ENCODE peak calls at places on chromosomes 13 and 19, in four cellular contexts. J is HCT116, D is spleen, U is tibial artery. R is an unnamed sample.
A peak's percentile ranks its signal among the peaks of the same experiment; 100 is the strongest.

GRCh38 chr13:54733639-54734038 is 1705.0 kb downstream of the OLFM4 start:
- DNase-seq in D (no peak), J (no peak), U (no peak), R (no peak)

GRCh38 chr19:3687774-3688706 is 12.2 kb downstream of the PIP5K1C start:
- DNase-seq in J (no peak), D (peak; percentile 86), U (no peak), R (no peak)

GRCh38 chr13:44576396-44577235 is 486 bp upstream of the TSC22D1 start:
- DNase-seq in U (no peak), J (no peak), D (no peak), R (peak; percentile 39)

GRCh38 chr13:20006206-20006605 is 47.7 kb downstream of the ZMYM2 start:
- DNase-seq in D (no peak), J (no peak), U (no peak), R (no peak)

GRCh38 chr13:37319041-37319443 is 213.6 kb upstream of the CSNK1A1L start:
- DNase-seq in J (no peak), D (no peak), U (no peak), R (no peak)

GRCh38 chr19:33397536-33398360 is 24.2 kb downstream of the CEBPG start:
- DNase-seq in D (peak; percentile 74), U (peak; percentile 16), J (no peak), R (no peak)

GRCh38 chr13:102041544-102041943 is 360.3 kb downstream of the FGF14 start:
- DNase-seq in U (no peak), J (no peak), D (no peak), R (no peak)

GRCh38 chr19:18589380-18590272 is 1.0 kb downstream of the REX1BD start:
- DNase-seq in U (peak; percentile 72), J (peak; percentile 73), D (peak; percentile 93), R (peak; percentile 53)

GRCh38 chr13:37134411-37135041 is 29.1 kb upstream of the CSNK1A1L start:
- DNase-seq in D (no peak), J (no peak), U (no peak), R (no peak)

GRCh38 chr19:21848706-21849105 is 12.7 kb upstream of the ZNF43 start:
- DNase-seq in J (no peak), D (no peak), U (no peak), R (no peak)

GRCh38 chr13:98267080-98267912 is 90.2 kb upstream of the RNF113B start:
- DNase-seq in D (no peak), U (no peak), J (no peak), R (no peak)

GRCh38 chr13:33276581-33276980 is 9.0 kb downstream of the STARD13 start:
- DNase-seq in D (no peak), U (no peak), J (no peak), R (no peak)

GRCh38 chr13:33275916-33276315 is 9.6 kb downstream of the STARD13 start:
- DNase-seq in J (no peak), U (no peak), D (no peak), R (no peak)

GRCh38 chr13:33278923-33279322 is 6.6 kb downstream of the STARD13 start:
- DNase-seq in J (no peak), U (no peak), D (no peak), R (no peak)

GRCh38 chr13:33277946-33278345 is 7.6 kb downstream of the STARD13 start:
- DNase-seq in J (no peak), U (peak; percentile 41), D (no peak), R (no peak)

GRCh38 chr13:33277351-33277750 is 8.2 kb downstream of the STARD13 start:
- DNase-seq in J (no peak), U (no peak), D (no peak), R (no peak)
- H3K27ac ChIP-seq in J (no peak overlapping the region), U (peak overlapping the region; percentile 45), D (no peak overlapping the region), R (peak overlapping the region; percentile 33)

GRCh38 chr19:2229103-2230028 is 6.8 kb downstream of the PLEKHJ1 start:
- DNase-seq in D (no peak), J (no peak), U (no peak), R (no peak)

GRCh38 chr19:2231621-2232221 is 4.4 kb downstream of the PLEKHJ1 start:
- DNase-seq in D (no peak), U (no peak), J (no peak), R (no peak)

GRCh38 chr19:2232286-2233151 is 3.6 kb downstream of the PLEKHJ1 start:
- DNase-seq in U (no peak), D (no peak), J (no peak), R (no peak)

GRCh38 chr19:2230029-2230531 is 6.0 kb downstream of the PLEKHJ1 start:
- DNase-seq in J (no peak), D (no peak), U (no peak), R (no peak)

GRCh38 chr19:2230807-2231533 is 5.2 kb downstream of the PLEKHJ1 start:
- DNase-seq in D (no peak), J (no peak), U (no peak), R (no peak)
- H3K27ac ChIP-seq in D (peak overlapping the region; percentile 51), J (peak overlapping the region; percentile 50), U (no peak overlapping the region), R (no peak overlapping the region)

DNA sequence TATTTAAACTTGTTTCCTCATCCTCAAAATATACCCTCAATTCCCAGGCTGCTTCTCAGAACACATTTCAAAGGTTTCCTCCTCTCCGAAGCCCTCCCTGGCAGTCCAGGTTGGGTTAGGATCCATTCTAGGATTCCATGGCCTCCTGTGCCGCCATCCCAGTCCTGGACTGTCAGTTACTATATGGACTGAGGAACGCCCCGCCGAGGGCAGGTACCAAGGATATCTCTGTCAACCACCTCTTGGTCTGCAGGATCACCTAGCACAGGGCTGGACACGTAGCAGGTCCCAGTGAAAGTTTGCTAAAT is 1.5 kb upstream of the SERTAD3 start:
- DNase-seq in J (no peak), U (no peak), D (peak; percentile 79), R (no peak)
- H3K27ac ChIP-seq in J (peak overlapping the region; percentile 97), U (no peak overlapping the region), D (no peak overlapping the region), R (no peak overlapping the region)

GRCh38 chr19:1847348-1847683 is 967 bp downstream of the REXO1 start:
- DNase-seq in D (no peak), J (no peak), U (no peak), R (no peak)

GRCh38 chr19:1849999-1850398 is 1.7 kb upstream of the REXO1 start:
- DNase-seq in J (no peak), U (no peak), D (no peak), R (no peak)

GRCh38 chr19:1848399-1849131 is at the start of gene REXO1:
- DNase-seq in U (peak; percentile 92), D (peak; percentile 97), J (peak; percentile 88), R (peak; percentile 87)

GRCh38 chr19:1847684-1848398 is 442 bp downstream of the REXO1 start:
- DNase-seq in U (no peak), D (peak; percentile 90), J (no peak), R (no peak)

GRCh38 chr19:1849132-1849474 is 820 bp upstream of the REXO1 start:
- DNase-seq in J (no peak), U (no peak), D (peak; percentile 74), R (no peak)
- H3K27ac ChIP-seq in J (peak overlapping the region; percentile 99), U (no peak overlapping the region), D (peak overlapping the region; percentile 100), R (peak overlapping the region; percentile 98)

GRCh38 chr19:57559404-57560025 is at the start of gene ZNF550:
- DNase-seq in D (peak; percentile 95), J (peak; percentile 26), U (peak; percentile 89), R (peak; percentile 88)

GRCh38 chr19:57558525-57558924 is 1.1 kb downstream of the ZNF550 start:
- DNase-seq in D (no peak), U (no peak), J (no peak), R (no peak)

GRCh38 chr19:57559008-57559403 is 657 bp downstream of the ZNF550 start:
- DNase-seq in J (no peak), U (no peak), D (peak; percentile 72), R (peak; percentile 0)

GRCh38 chr19:57563547-57563946 is 3.9 kb upstream of the ZNF550 start:
- DNase-seq in U (no peak), J (no peak), D (no peak), R (no peak)

GRCh38 chr19:57560049-57560491 is 407 bp upstream of the ZNF550 start:
- DNase-seq in U (no peak), J (no peak), D (peak; percentile 68), R (no peak)
- H3K27ac ChIP-seq in U (peak overlapping the region; percentile 65), J (no peak overlapping the region), D (peak overlapping the region; percentile 87), R (peak overlapping the region; percentile 56)

GRCh38 chr13:114155320-114155719 is 22.9 kb upstream of the RASA3 start:
- DNase-seq in J (no peak), D (no peak), U (no peak), R (no peak)
- H3K27ac ChIP-seq in J (no peak overlapping the region), D (peak overlapping the region; percentile 55), U (no peak overlapping the region), R (no peak overlapping the region)

GRCh38 chr19:5339950-5340636 is 519 bp downstream of the PTPRS start:
- DNase-seq in U (no peak), J (no peak), D (no peak), R (no peak)

GRCh38 chr19:5338661-5339469 is 1.7 kb downstream of the PTPRS start:
- DNase-seq in U (no peak), J (no peak), D (no peak), R (peak; percentile 19)

GRCh38 chr19:5337886-5338595 is 2.6 kb downstream of the PTPRS start:
- DNase-seq in U (no peak), J (no peak), D (no peak), R (no peak)

GRCh38 chr19:5340637-5341447 is at the start of gene PTPRS:
- DNase-seq in J (peak; percentile 32), U (peak; percentile 32), D (peak; percentile 82), R (peak; percentile 61)

DNA sequence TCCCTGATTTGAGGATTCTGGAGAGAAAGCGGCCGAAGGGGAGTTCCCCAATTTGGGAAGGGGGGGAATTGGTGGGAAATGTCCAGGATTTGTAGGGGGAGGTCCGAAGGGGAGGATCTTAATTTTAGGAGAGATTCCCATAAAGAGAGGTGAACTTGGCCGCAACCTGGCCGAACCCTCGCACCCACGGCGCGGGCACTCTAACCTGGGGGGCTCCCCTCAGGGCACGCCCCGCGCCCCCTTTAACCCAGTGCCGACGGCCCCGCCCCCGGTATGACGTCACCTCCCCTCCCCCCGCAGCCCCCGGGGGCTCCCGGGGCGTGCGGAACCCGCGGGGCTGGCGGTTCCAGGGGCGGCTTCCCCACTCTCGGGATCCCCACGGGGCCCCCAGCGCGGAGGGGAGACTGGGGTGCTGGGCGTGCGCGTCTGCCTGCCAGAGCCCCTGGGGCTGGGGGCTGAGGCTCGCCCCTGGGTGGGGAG is 1.1 kb downstream of the PTPRS start:
- DNase-seq in U (no peak), D (no peak), J (no peak), R (peak; percentile 19)
- H3K27ac ChIP-seq in U (no peak overlapping the region), D (no peak overlapping the region), J (peak overlapping the region; percentile 69), R (no peak overlapping the region)

GRCh38 chr13:30798776-30799625 is 63.7 kb downstream of the ALOX5AP start:
- DNase-seq in J (no peak), D (no peak), U (no peak), R (no peak)

GRCh38 chr13:30797847-30798246 is 62.5 kb downstream of the ALOX5AP start:
- DNase-seq in J (no peak), U (no peak), D (peak; percentile 56), R (no peak)

GRCh38 chr13:30802501-30802900 is 67.2 kb downstream of the ALOX5AP start:
- DNase-seq in D (no peak), J (no peak), U (no peak), R (no peak)

GRCh38 chr13:30802953-30803478 is 67.7 kb downstream of the ALOX5AP start:
- DNase-seq in U (peak; percentile 85), J (peak; percentile 60), D (peak; percentile 96), R (peak; percentile 86)

DNA sequence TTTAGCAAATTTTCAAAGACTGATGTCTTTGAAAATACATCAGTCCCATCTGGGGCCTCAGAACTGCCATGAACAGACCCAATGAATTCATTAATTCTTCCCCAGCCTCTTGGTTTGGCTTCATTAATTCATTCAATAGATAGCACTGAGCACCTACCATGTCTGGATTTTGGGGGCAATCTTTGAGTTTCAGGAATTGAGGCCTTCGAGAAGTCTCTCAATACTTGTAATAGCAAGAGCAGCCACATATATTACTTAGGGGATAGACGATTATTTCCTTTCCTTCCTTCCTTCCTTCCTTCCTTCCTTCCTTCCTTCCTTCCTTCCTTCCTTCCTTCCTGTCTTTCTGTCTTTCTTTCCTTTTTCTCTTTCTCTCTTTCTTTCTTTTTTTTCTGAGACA is 64.8 kb downstream of the ALOX5AP start:
- DNase-seq in D (no peak), U (no peak), J (no peak), R (no peak)
- H3K27ac ChIP-seq in D (no peak overlapping the region), U (no peak overlapping the region), J (no peak overlapping the region), R (no peak overlapping the region)